ENCODE peak calls at places on chromosomes 4 and X, in seven cellular contexts. I, K, L, H, P, U and Q are unnamed samples.

GRCh38 chr4:102586644-102587021 is 85.5 kb downstream of the NFKB1 start:
- DNase-seq in I (peak), K (no peak), L (no peak), H (peak), P (no peak), U (no peak), Q (no peak)

GRCh38 chrX:71173440-71173839 is 28.8 kb downstream of the NLGN3 start:
- DNase-seq in I (no peak), K (no peak), L (no peak), H (no peak), P (no peak), U (no peak), Q (no peak)

GRCh38 chr4:148004228-148004813 is 272.4 kb downstream of the ARHGAP10 start:
- DNase-seq in I (no peak), K (peak), L (no peak), H (no peak), P (no peak), U (peak), Q (peak)

GRCh38 chrX:68699960-68700746 is 52.7 kb downstream of the STARD8 start:
- DNase-seq in I (no peak), K (peak), L (no peak), H (no peak), P (no peak), U (no peak), Q (peak)

GRCh38 chrX:110846071-110846470 is 50.5 kb upstream of the CHRDL1 start:
- DNase-seq in I (no peak), K (no peak), L (no peak), H (no peak), P (no peak), U (no peak), Q (no peak)

GRCh38 chr4:186021461-186022167 is 47.3 kb upstream of the TLR3 start:
- DNase-seq in I (no peak), K (peak), L (no peak), H (no peak), P (no peak), U (no peak), Q (no peak)

GRCh38 chr4:159400782-159401712 is 298.2 kb downstream of the RAPGEF2 start:
- DNase-seq in I (no peak), K (no peak), L (no peak), H (no peak), P (no peak), U (no peak), Q (peak)

GRCh38 chr4:119303587-119304305 is 18.2 kb downstream of the FABP2 start:
- DNase-seq in I (no peak), K (no peak), L (no peak), H (no peak), P (no peak), U (no peak), Q (no peak)

GRCh38 chrX:71366674-71367256 is 608 bp downstream of the TAF1 start:
- DNase-seq in I (no peak), K (peak), L (no peak), H (peak), P (no peak), U (peak), Q (peak)

GRCh38 chrX:119682019-119682989 is 10.7 kb downstream of the SEPTIN6 start:
- DNase-seq in I (no peak), K (no peak), L (no peak), H (peak), P (no peak), U (no peak), Q (peak)

GRCh38 chrX:51035746-51036145 is 125.2 kb downstream of the BMP15 start:
- DNase-seq in I (no peak), K (no peak), L (no peak), H (no peak), P (no peak), U (no peak), Q (no peak)

GRCh38 chrX:43849173-43849572 is 33.1 kb downstream of the MAOB start:
- DNase-seq in I (no peak), K (no peak), L (no peak), H (no peak), P (no peak), U (no peak), Q (no peak)

GRCh38 chr4:56186808-56187523 is 200.3 kb downstream of the AASDH start:
- DNase-seq in I (no peak), K (no peak), L (no peak), H (no peak), P (no peak), U (no peak), Q (no peak)

GRCh38 chr4:65805936-65806335 is 135.6 kb upstream of the EPHA5 start:
- DNase-seq in I (no peak), K (no peak), L (no peak), H (no peak), P (no peak), U (no peak), Q (no peak)

GRCh38 chrX:115311666-115312065 is 22.2 kb downstream of the LUZP4 start:
- DNase-seq in I (no peak), K (no peak), L (no peak), H (no peak), P (no peak), U (no peak), Q (no peak)

GRCh38 chr4:159105761-159106243 is 2.9 kb downstream of the RAPGEF2 start:
- DNase-seq in I (no peak), K (no peak), L (no peak), H (peak), P (no peak), U (no peak), Q (peak)

GRCh38 chrX:120604359-120604782 is 470 bp downstream of the MCTS1 start:
- DNase-seq in I (no peak), K (no peak), L (no peak), H (peak), P (peak), U (no peak), Q (peak)

GRCh38 chr4:73315091-73315490 is 56.5 kb upstream of the ANKRD17 start:
- DNase-seq in I (no peak), K (no peak), L (no peak), H (no peak), P (no peak), U (no peak), Q (peak)

GRCh38 chr4:20331642-20332041 is 79.9 kb downstream of the SLIT2 start:
- DNase-seq in I (no peak), K (no peak), L (no peak), H (no peak), P (no peak), U (no peak), Q (no peak)

GRCh38 chr4:177451108-177451500 is 8.9 kb upstream of the AGA start:
- DNase-seq in I (no peak), K (no peak), L (no peak), H (no peak), P (no peak), U (no peak), Q (no peak)

GRCh38 chr4:37244583-37245390 is at the start of gene NWD2:
- DNase-seq in I (no peak), K (peak), L (peak), H (no peak), P (no peak), U (no peak), Q (no peak)

GRCh38 chr4:1234811-1235292 is 14.1 kb downstream of the CTBP1 start:
- DNase-seq in I (no peak), K (no peak), L (no peak), H (no peak), P (no peak), U (peak), Q (no peak)

GRCh38 chrX:25600776-25601175 is 537.4 kb upstream of the MAGEB18 start:
- DNase-seq in I (no peak), K (no peak), L (no peak), H (no peak), P (no peak), U (no peak), Q (no peak)

GRCh38 chrX:10617964-10618342 is 2.4 kb downstream of the MID1 start:
- DNase-seq in I (no peak), K (no peak), L (no peak), H (no peak), P (no peak), U (no peak), Q (no peak)

GRCh38 chr4:36187723-36188333 is 56.5 kb downstream of the ARAP2 start:
- DNase-seq in I (no peak), K (no peak), L (peak), H (no peak), P (peak), U (no peak), Q (peak)

GRCh38 chrX:26032141-26032917 is 105.8 kb upstream of the MAGEB18 start:
- DNase-seq in I (no peak), K (no peak), L (peak), H (no peak), P (no peak), U (no peak), Q (no peak)

GRCh38 chr4:170428929-170429328 is 339.2 kb upstream of the AADAT start:
- DNase-seq in I (no peak), K (no peak), L (no peak), H (no peak), P (no peak), U (no peak), Q (no peak)

GRCh38 chr4:123892997-123893745 is 496.6 kb downstream of the SPRY1 start:
- DNase-seq in I (no peak), K (no peak), L (no peak), H (no peak), P (no peak), U (peak), Q (no peak)

GRCh38 chr4:170025523-170026252 is 507 bp downstream of the MFAP3L start:
- DNase-seq in I (peak), K (peak), L (no peak), H (peak), P (no peak), U (no peak), Q (no peak)

GRCh38 chr4:87058272-87059073 is 123.7 kb downstream of the AFF1 start:
- DNase-seq in I (peak), K (no peak), L (no peak), H (peak), P (peak), U (no peak), Q (peak)

GRCh38 chrX:146614693-146615524 is 194.7 kb upstream of the CXorf51B start:
- DNase-seq in I (no peak), K (no peak), L (no peak), H (no peak), P (peak), U (no peak), Q (no peak)

GRCh38 chr4:47913858-47914218 is 545 bp downstream of the NFXL1 start:
- DNase-seq in I (no peak), K (peak), L (peak), H (peak), P (no peak), U (peak), Q (no peak)